ENCODE peak calls at places on chromosome 7, in seven cellular contexts. U is mesendoderm, X is IMR-90, K is mesenchymal stem cell, G is neuronal stem cell, C is trophoblast cell, Y is H1. F is an unnamed sample.

GRCh38 chr7:114852275-114852674 is 69.6 kb upstream of the MDFIC start:
- DNase-seq in U (no peak), X (no peak), K (no peak), G (no peak), C (no peak), Y (no peak), F (no peak)

GRCh38 chr7:18504965-18505364 is 9.4 kb downstream of the HDAC9 start:
- DNase-seq in U (no peak), X (no peak), K (no peak), G (no peak), C (no peak), Y (no peak), F (no peak)

GRCh38 chr7:30778246-30779025 is 7.2 kb downstream of the MINDY4 start:
- DNase-seq in U (no peak), X (peak; percentile 52), K (peak; percentile 63), G (no peak), C (no peak), Y (no peak), F (no peak)

GRCh38 chr7:131039836-131040235 is 287.8 kb upstream of the MKLN1 start:
- DNase-seq in U (no peak), X (no peak), K (no peak), G (no peak), C (no peak), Y (no peak), F (no peak)

GRCh38 chr7:100407285-100408180 is 21.0 kb downstream of the ZCWPW1 start:
- DNase-seq in U (peak; percentile 78), X (peak; percentile 81), K (peak; percentile 75), G (peak; percentile 56), C (peak; percentile 56), Y (peak; percentile 51), F (peak; percentile 43)

GRCh38 chr7:40808409-40808942 is 673.7 kb downstream of the SUGCT start:
- DNase-seq in U (peak; percentile 4), X (peak; percentile 90), K (peak; percentile 87), G (no peak), C (peak; percentile 64), Y (no peak), F (no peak)

GRCh38 chr7:126535176-126535575 is 717.6 kb downstream of the GRM8 start:
- DNase-seq in U (no peak), X (no peak), K (no peak), G (no peak), C (no peak), Y (no peak), F (no peak)

GRCh38 chr7:102841290-102841689 is 71.5 kb upstream of the LRRC17 start:
- DNase-seq in U (no peak), X (no peak), K (no peak), G (no peak), C (no peak), Y (no peak), F (no peak)

GRCh38 chr7:112708236-112708635 is 82.0 kb downstream of the TMEM168 start:
- DNase-seq in U (peak; percentile 68), X (no peak), K (no peak), G (peak; percentile 5), C (no peak), Y (no peak), F (no peak)

GRCh38 chr7:78140109-78140508 is 341.5 kb downstream of the PHTF2 start:
- DNase-seq in U (no peak), X (no peak), K (peak; percentile 71), G (no peak), C (no peak), Y (no peak), F (no peak)

GRCh38 chr7:3200504-3200903 is 100.5 kb upstream of the SDK1 start:
- DNase-seq in U (peak; percentile 82), X (peak; percentile 62), K (peak; percentile 62), G (no peak), C (no peak), Y (peak; percentile 71), F (peak; percentile 83)

GRCh38 chr7:50838675-50839377 is 56.1 kb upstream of the GRB10 start:
- DNase-seq in U (no peak), X (peak; percentile 79), K (no peak), G (no peak), C (no peak), Y (no peak), F (no peak)

GRCh38 chr7:51186531-51186930 is 130.1 kb downstream of the COBL start:
- DNase-seq in U (peak; percentile 8), X (peak; percentile 2), K (peak; percentile 34), G (no peak), C (no peak), Y (no peak), F (no peak)

GRCh38 chr7:151782598-151783448 is 94.1 kb downstream of the PRKAG2 start:
- DNase-seq in U (peak; percentile 85), X (peak; percentile 34), K (peak; percentile 74), G (peak; percentile 76), C (peak; percentile 41), Y (peak; percentile 92), F (peak; percentile 88)

GRCh38 chr7:102272917-102273748 is 13.5 kb upstream of the SH2B2 start:
- DNase-seq in U (no peak), X (no peak), K (no peak), G (no peak), C (no peak), Y (no peak), F (no peak)

GRCh38 chr7:155277385-155277994 is 20.2 kb upstream of the INSIG1 start:
- DNase-seq in U (no peak), X (no peak), K (no peak), G (no peak), C (no peak), Y (no peak), F (no peak)

DNA sequence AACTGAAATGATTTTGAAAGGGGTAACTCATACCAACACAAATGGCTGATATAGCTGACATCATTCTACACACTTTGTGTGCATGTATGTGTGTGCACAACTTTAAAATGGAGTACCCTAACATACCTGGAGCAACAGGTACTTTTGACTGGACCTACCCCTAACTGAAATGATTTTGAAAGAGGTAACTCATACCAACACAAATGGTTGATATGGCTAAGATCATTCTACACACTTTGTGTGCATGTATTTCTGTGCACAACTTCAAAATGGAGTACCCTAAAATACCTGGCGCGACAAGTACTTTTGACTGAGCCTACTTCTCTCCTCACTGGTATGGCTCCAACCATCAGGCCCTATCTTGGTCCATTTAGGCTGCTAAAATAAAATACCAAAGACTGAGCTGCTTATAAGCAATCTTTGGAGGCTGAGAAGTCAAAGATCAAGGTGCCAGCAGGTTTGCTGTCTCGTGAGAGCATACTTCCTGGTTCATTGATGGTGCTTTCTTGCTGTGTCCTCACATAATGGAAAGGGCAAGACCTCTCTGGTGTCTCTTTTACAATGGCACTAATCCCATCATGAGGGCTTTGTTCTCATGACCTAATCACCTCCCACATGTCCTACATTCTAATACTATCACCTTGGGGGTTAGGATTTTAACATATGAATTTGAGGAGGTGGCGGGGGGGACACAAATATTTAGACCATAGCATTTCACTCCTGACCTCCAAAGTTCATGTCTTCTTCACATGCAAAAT is 173.3 kb downstream of the CFTR start:
- DNase-seq in U (peak; percentile 11), X (no peak), K (no peak), G (peak; percentile 24), C (no peak), Y (no peak), F (no peak)
- H3K23ac ChIP-seq in U (no peak overlapping the region), X (no peak overlapping the region), K (no peak overlapping the region), G (no peak overlapping the region), C (no peak overlapping the region), Y (no peak overlapping the region), F (no peak overlapping the region)

GRCh38 chr7:87413029-87413428 is 62.5 kb downstream of the ABCB4 start:
- DNase-seq in U (no peak), X (peak; percentile 82), K (peak; percentile 57), G (no peak), C (no peak), Y (no peak), F (no peak)
- H3K9ac ChIP-seq in U (no peak overlapping the region), X (no peak overlapping the region), K (no peak overlapping the region), G (no peak overlapping the region), C (no peak overlapping the region), Y (no peak overlapping the region), F (no peak overlapping the region)

GRCh38 chr7:92631067-92631829 is 41.1 kb upstream of the FAM133B start:
- DNase-seq in U (no peak), X (no peak), K (no peak), G (no peak), C (no peak), Y (no peak), F (no peak)
- H3K23ac ChIP-seq in U (no peak overlapping the region), X (no peak overlapping the region), K (no peak overlapping the region), G (no peak overlapping the region), C (no peak overlapping the region), Y (no peak overlapping the region), F (no peak overlapping the region)

GRCh38 chr7:97015787-97016391 is 8.7 kb downstream of the DLX5 start:
- DNase-seq in U (no peak), X (no peak), K (no peak), G (no peak), C (peak; percentile 38), Y (no peak), F (no peak)
- H3K9ac ChIP-seq in U (no peak overlapping the region), X (no peak overlapping the region), K (no peak overlapping the region), G (no peak overlapping the region), C (no peak overlapping the region), Y (no peak overlapping the region), F (no peak overlapping the region)

DNA sequence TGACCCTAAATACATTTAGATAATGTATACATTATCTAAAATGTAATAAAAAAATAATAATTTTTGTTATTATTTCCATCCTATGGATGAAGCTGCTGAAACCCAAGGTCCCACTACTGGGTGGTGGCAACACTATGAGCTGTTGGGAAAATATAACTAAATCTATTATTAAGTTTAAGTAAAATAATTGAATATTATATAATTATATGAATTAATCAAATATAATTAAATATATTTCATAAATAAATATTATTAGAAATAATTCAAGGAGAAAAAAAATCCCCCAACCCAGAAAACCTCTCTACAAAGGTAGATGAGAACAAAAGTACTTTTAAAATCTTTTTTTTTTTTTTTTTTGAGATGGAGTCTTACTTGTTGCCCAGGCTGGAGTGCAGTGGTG is 7.9 kb downstream of the PRSS58 start:
- DNase-seq in U (no peak), X (no peak), K (no peak), G (no peak), C (no peak), Y (no peak), F (no peak)
- H3K23ac ChIP-seq in U (no peak overlapping the region), X (no peak overlapping the region), K (no peak overlapping the region), G (no peak overlapping the region), C (no peak overlapping the region), Y (no peak overlapping the region), F (no peak overlapping the region)

GRCh38 chr7:46855851-46856250 is 726.1 kb downstream of the TNS3 start:
- DNase-seq in U (no peak), X (no peak), K (no peak), G (no peak), C (peak; percentile 68), Y (no peak), F (no peak)
- H3K9ac ChIP-seq in U (no peak overlapping the region), X (no peak overlapping the region), K (peak overlapping the region; percentile 48), G (no peak overlapping the region), C (no peak overlapping the region), Y (no peak overlapping the region), F (no peak overlapping the region)

F was measured in H9.